ENCODE peak calls at places on chromosomes 7 and 10, in ten cellular contexts. Q is SHP77 treated with DMSO at 0.1 percent for 48 hours; W is fibroblast of villous mesenchyme; P is SW480; O is HEK293T; Y is T-helper 2 cell; Z is fibroblast of the conjunctiva; X is AG09309; K is stimulated activated CD4-positive, alpha-beta T cell treated with anti-CD3 and anti-CD28 coated beads, Interleukin-2, amount 100 ng/mL, for 48 hours; R is naive thymus-derived CD8-positive, alpha-beta T cell. A is an unnamed sample.

GRCh38 chr7:34298492-34298891 is 359.5 kb upstream of the NPSR1 start:
- DNase-seq in Q (no peak), W (no peak), P (no peak), O (no peak), Y (no peak), Z (no peak), X (no peak), K (no peak), R (no peak), A (no peak)

GRCh38 chr10:95567903-95568630 is 6.9 kb upstream of the SORBS1 start:
- DNase-seq in Q (no peak), W (no peak), P (no peak), O (no peak), Y (no peak), Z (no peak), X (no peak), K (no peak), R (no peak), A (no peak)

GRCh38 chr7:24075426-24075810 is 208.6 kb upstream of the NPY start:
- DNase-seq in Q (no peak), W (peak), P (peak), O (no peak), Y (no peak), Z (no peak), X (peak), K (no peak), R (no peak), A (no peak)

GRCh38 chr7:43038229-43038628 is 74.2 kb upstream of the HECW1 start:
- DNase-seq in Q (no peak), W (peak), P (no peak), O (no peak), Y (no peak), Z (peak), X (peak), K (no peak), R (no peak), A (no peak)

GRCh38 chr10:52621635-52622079 is 150.9 kb downstream of the MBL2 start:
- DNase-seq in Q (no peak), W (peak), P (no peak), O (no peak), Y (no peak), Z (peak), X (peak), K (no peak), R (no peak), A (no peak)

GRCh38 chr7:1106783-1107421 is 19.0 kb downstream of the GPER1 start:
- DNase-seq in Q (peak), W (no peak), P (no peak), O (no peak), Y (no peak), Z (no peak), X (no peak), K (no peak), R (no peak), A (no peak)

GRCh38 chr10:61447127-61447526 is 6.1 kb downstream of the TMEM26 start:
- DNase-seq in Q (no peak), W (no peak), P (no peak), O (no peak), Y (no peak), Z (no peak), X (no peak), K (no peak), R (no peak), A (no peak)

GRCh38 chr10:33716461-33717267 is 382.2 kb upstream of the NRP1 start:
- DNase-seq in Q (no peak), W (no peak), P (no peak), O (no peak), Y (no peak), Z (no peak), X (no peak), K (no peak), R (no peak), A (no peak)

GRCh38 chr7:124330741-124331407 is 298.0 kb upstream of the TMEM229A start:
- DNase-seq in Q (no peak), W (no peak), P (no peak), O (no peak), Y (no peak), Z (no peak), X (no peak), K (no peak), R (no peak), A (no peak)

GRCh38 chr10:88070080-88070880 is 206.9 kb downstream of the PTEN start:
- DNase-seq in Q (no peak), W (peak), P (no peak), O (peak), Y (no peak), Z (peak), X (no peak), K (no peak), R (no peak), A (no peak)

GRCh38 chr7:27152816-27153486 is 568 bp upstream of the HOXA3 start:
- DNase-seq in Q (no peak), W (no peak), P (peak), O (no peak), Y (no peak), Z (no peak), X (no peak), K (no peak), R (no peak), A (no peak)

GRCh38 chr10:45652511-45652910 is 20.1 kb downstream of the ZFAND4 start:
- DNase-seq in Q (no peak), W (no peak), P (no peak), O (no peak), Y (no peak), Z (no peak), X (no peak), K (no peak), R (no peak), A (no peak)

GRCh38 chr7:1101580-1102431 is 13.9 kb downstream of the GPER1 start:
- DNase-seq in Q (no peak), W (no peak), P (no peak), O (no peak), Y (no peak), Z (no peak), X (no peak), K (no peak), R (no peak), A (no peak)

A was measured in stimulated activated effector memory CD8-positive, alpha-beta T cell treated with anti-CD3 and anti-CD28 coated beads, Interleukin-12 subunit alpha, Interleukin-12 subunit beta, amount 100 ng/mL, for 72 hours.